ENCODE peak calls at places on chromosomes 7 and 10, in nine cellular contexts. D is aorta, M is HCT116, Q is heart left ventricle, N is hepatocyte, A is AG09309, W is astrocyte of the cerebellum, F is right atrium auricular region, P is GM06990. U is an unnamed sample.

GRCh38 chr7:24939406-24939805 is 40.6 kb downstream of the OSBPL3 start:
- DNase-seq in D (no peak), M (no peak), Q (no peak), N (no peak), A (no peak), W (no peak), F (no peak), P (no peak), U (no peak)

GRCh38 chr10:71396084-71396713 is 521 bp upstream of the CDH23 start:
- DNase-seq in D (peak), M (no peak), Q (peak), N (peak), A (no peak), W (peak), F (peak), P (peak), U (peak)

GRCh38 chr7:66558660-66559465 is 69.8 kb upstream of the KCTD7 start:
- DNase-seq in D (peak), M (no peak), Q (no peak), N (no peak), A (no peak), W (no peak), F (no peak), P (no peak), U (peak)

GRCh38 chr7:137771679-137772078 is 75.1 kb downstream of the DGKI start:
- DNase-seq in D (no peak), M (no peak), Q (no peak), N (no peak), A (peak), W (peak), F (no peak), P (no peak), U (no peak)

GRCh38 chr10:49655099-49655498 is 24.4 kb upstream of the C10orf53 start:
- DNase-seq in D (peak), M (no peak), Q (no peak), N (no peak), A (no peak), W (no peak), F (no peak), P (no peak), U (no peak)

GRCh38 chr7:42940985-42941847 is 9.0 kb downstream of the MRPL32 start:
- DNase-seq in D (peak), M (peak), Q (peak), N (peak), A (peak), W (peak), F (peak), P (peak), U (peak)

GRCh38 chr7:116571037-116571436 is 46.2 kb downstream of the CAV1 start:
- DNase-seq in D (no peak), M (no peak), Q (no peak), N (no peak), A (peak), W (peak), F (no peak), P (no peak), U (no peak)

GRCh38 chr7:82327898-82328297 is 115.7 kb downstream of the CACNA2D1 start:
- DNase-seq in D (no peak), M (no peak), Q (no peak), N (no peak), A (no peak), W (no peak), F (no peak), P (no peak), U (no peak)

GRCh38 chr10:93352638-93353383 is 129.3 kb downstream of the MYOF start:
- DNase-seq in D (no peak), M (no peak), Q (no peak), N (peak), A (no peak), W (peak), F (no peak), P (no peak), U (no peak)

GRCh38 chr7:128792471-128793183 is 859 bp downstream of the CCDC136 start:
- DNase-seq in D (no peak), M (no peak), Q (peak), N (no peak), A (no peak), W (no peak), F (no peak), P (no peak), U (peak)

GRCh38 chr7:14483663-14484062 is 418.9 kb downstream of the DGKB start:
- DNase-seq in D (no peak), M (no peak), Q (no peak), N (no peak), A (no peak), W (no peak), F (no peak), P (no peak), U (no peak)

GRCh38 chr10:119131512-119132240 is 27.8 kb downstream of the DENND10 start:
- DNase-seq in D (no peak), M (no peak), Q (no peak), N (no peak), A (no peak), W (no peak), F (no peak), P (peak), U (no peak)

GRCh38 chr7:102152672-102153585 is 133.7 kb upstream of the SH2B2 start:
- DNase-seq in D (no peak), M (peak), Q (peak), N (peak), A (peak), W (peak), F (no peak), P (no peak), U (no peak)

GRCh38 chr7:26321440-26321839 is 29.8 kb downstream of the SNX10 start:
- DNase-seq in D (no peak), M (no peak), Q (no peak), N (no peak), A (no peak), W (no peak), F (no peak), P (no peak), U (no peak)

GRCh38 chr10:44393834-44394547 is 9.1 kb upstream of the CXCL12 start:
- DNase-seq in D (no peak), M (no peak), Q (no peak), N (no peak), A (no peak), W (no peak), F (no peak), P (no peak), U (no peak)

GRCh38 chr7:108313086-108313485 is 143.2 kb downstream of the NRCAM start:
- DNase-seq in D (no peak), M (no peak), Q (no peak), N (no peak), A (no peak), W (no peak), F (no peak), P (no peak), U (no peak)

GRCh38 chr7:30163231-30163894 is 28.6 kb downstream of the MTURN start:
- DNase-seq in D (no peak), M (no peak), Q (no peak), N (no peak), A (no peak), W (no peak), F (no peak), P (peak), U (no peak)

GRCh38 chr7:123787227-123788007 is 38.6 kb upstream of the WASL start:
- DNase-seq in D (no peak), M (no peak), Q (no peak), N (peak), A (no peak), W (no peak), F (no peak), P (no peak), U (no peak)

GRCh38 chr10:110414563-110415309 is 83.0 kb upstream of the DUSP5 start:
- DNase-seq in D (no peak), M (peak), Q (no peak), N (no peak), A (no peak), W (no peak), F (no peak), P (peak), U (no peak)

GRCh38 chr7:149605696-149606095 is 108.1 kb upstream of the ZNF746 start:
- DNase-seq in D (no peak), M (no peak), Q (no peak), N (no peak), A (no peak), W (no peak), F (no peak), P (no peak), U (no peak)

GRCh38 chr10:44046605-44047004 is 338.3 kb downstream of the CXCL12 start:
- DNase-seq in D (no peak), M (no peak), Q (no peak), N (peak), A (no peak), W (peak), F (no peak), P (no peak), U (no peak)

GRCh38 chr7:99451936-99452335 is 13.2 kb downstream of the CPSF4 start:
- DNase-seq in D (no peak), M (no peak), Q (no peak), N (no peak), A (no peak), W (no peak), F (no peak), P (no peak), U (no peak)

GRCh38 chr10:7696545-7696944 is 6.6 kb upstream of the ITIH2 start:
- DNase-seq in D (peak), M (no peak), Q (peak), N (no peak), A (no peak), W (peak), F (no peak), P (no peak), U (no peak)

GRCh38 chr7:2521952-2522591 is 2.5 kb downstream of the LFNG start:
- DNase-seq in D (no peak), M (no peak), Q (peak), N (no peak), A (no peak), W (no peak), F (no peak), P (peak), U (no peak)

GRCh38 chr10:77594171-77594783 is 43.3 kb downstream of the KCNMA1 start:
- DNase-seq in D (no peak), M (no peak), Q (no peak), N (no peak), A (no peak), W (no peak), F (no peak), P (no peak), U (no peak)

GRCh38 chr10:55214608-55215007 is 413.6 kb upstream of the PCDH15 start:
- DNase-seq in D (no peak), M (no peak), Q (no peak), N (no peak), A (no peak), W (no peak), F (no peak), P (no peak), U (no peak)

DNA sequence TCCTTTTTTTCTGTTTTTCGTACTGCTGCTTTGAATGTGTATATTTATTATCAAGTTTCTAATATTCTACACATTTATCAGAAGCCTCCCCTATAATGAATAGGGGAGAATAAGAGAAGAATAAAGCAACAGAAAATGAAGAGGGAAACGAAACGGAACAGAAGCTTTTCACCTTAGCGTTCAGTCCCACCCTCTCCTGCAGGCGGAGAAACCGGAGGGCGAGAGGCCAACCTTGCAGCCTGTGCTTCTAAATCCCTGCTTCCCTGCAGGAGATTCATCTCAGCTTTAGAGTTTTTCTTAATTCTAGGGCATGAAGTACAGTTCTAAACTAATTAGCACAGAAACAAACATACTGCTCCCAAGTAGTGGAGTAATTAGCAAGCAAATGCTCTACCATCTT is 107.2 kb downstream of the CUBN start:
- DNase-seq in D (no peak), M (no peak), Q (no peak), N (no peak), A (no peak), W (no peak), F (no peak), P (no peak), U (no peak)
- H3K4me3 ChIP-seq in D (no peak), M (no peak), Q (no peak), N (no peak), A (no peak), W (no peak), F (no peak), P (no peak), U (no peak)

GRCh38 chr7:120941856-120942255 is 8.7 kb upstream of the ING3 start:
- DNase-seq in D (no peak), M (no peak), Q (no peak), N (no peak), A (no peak), W (no peak), F (no peak), P (no peak), U (no peak)
- H3K4me3 ChIP-seq in D (no peak), M (no peak), Q (no peak), N (no peak), A (no peak), W (no peak), F (no peak), P (no peak), U (no peak)

DNA sequence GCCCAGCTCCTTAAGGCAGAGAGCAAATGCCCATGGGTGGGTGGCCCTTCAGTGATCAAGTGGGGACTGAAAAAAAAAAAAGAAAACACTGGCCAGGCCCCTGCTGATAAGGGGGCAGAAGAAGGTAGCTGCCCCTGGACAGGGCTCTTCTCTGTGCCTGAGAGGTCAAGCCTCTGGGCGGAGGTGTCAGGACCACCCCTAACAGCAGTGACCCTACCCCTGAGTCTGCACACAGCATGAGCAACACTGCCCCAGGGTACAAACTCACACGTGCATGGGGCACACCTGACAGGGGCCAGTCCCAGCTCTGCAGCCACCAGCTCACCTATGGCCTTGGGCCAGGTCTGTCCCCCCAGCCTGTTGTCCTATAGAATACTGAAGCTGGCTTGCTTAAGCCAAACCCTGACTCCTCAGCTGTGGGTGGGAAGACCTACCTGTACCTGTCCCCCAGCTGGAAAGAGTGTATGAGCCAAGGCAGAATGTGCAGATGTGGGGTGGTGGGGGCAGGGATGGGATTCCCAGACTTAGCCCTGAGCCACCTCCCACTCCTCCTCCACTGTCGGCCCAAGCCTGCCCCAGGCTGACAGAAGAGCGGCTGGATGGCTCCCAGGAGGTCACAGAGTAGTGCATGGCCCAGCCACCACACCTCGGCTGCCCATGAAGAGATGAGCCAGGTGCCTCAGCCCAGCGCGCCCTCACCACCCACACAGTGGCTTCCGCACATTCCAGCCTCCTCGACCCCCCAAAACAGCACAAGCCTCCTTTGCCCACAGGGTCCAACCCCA is 23.7 kb downstream of the KCNH2 start:
- DNase-seq in D (no peak), M (no peak), Q (no peak), N (no peak), A (no peak), W (no peak), F (no peak), P (no peak), U (peak)
- H3K4me3 ChIP-seq in D (no peak), M (no peak), Q (no peak), N (no peak), A (no peak), W (no peak), F (no peak), P (no peak), U (peak)

GRCh38 chr10:132515811-132516726 is 21.5 kb upstream of the INPP5A start:
- DNase-seq in D (peak), M (no peak), Q (no peak), N (no peak), A (no peak), W (no peak), F (no peak), P (no peak), U (no peak)
- H3K4me3 ChIP-seq in D (no peak), M (peak), Q (peak), N (no peak), A (no peak), W (no peak), F (no peak), P (no peak), U (no peak)

GRCh38 chr10:96902762-96903358 is 70.8 kb downstream of the LCOR start:
- DNase-seq in D (no peak), M (no peak), Q (no peak), N (no peak), A (no peak), W (no peak), F (no peak), P (no peak), U (no peak)

GRCh38 chr10:96896884-96897589 is 64.9 kb downstream of the LCOR start:
- DNase-seq in D (no peak), M (no peak), Q (no peak), N (no peak), A (no peak), W (no peak), F (no peak), P (no peak), U (no peak)

GRCh38 chr10:96904648-96905047 is 72.5 kb downstream of the LCOR start:
- DNase-seq in D (no peak), M (no peak), Q (no peak), N (no peak), A (no peak), W (no peak), F (no peak), P (no peak), U (no peak)

GRCh38 chr10:96906864-96907263 is 74.8 kb downstream of the LCOR start:
- DNase-seq in D (no peak), M (no peak), Q (no peak), N (no peak), A (no peak), W (no peak), F (no peak), P (no peak), U (no peak)

GRCh38 chr10:96902117-96902516 is 70.0 kb downstream of the LCOR start:
- DNase-seq in D (no peak), M (no peak), Q (no peak), N (no peak), A (no peak), W (no peak), F (no peak), P (no peak), U (no peak)
- H3K4me3 ChIP-seq in D (no peak), M (no peak), Q (no peak), N (no peak), A (no peak), W (no peak), F (no peak), P (no peak), U (no peak)

GRCh38 chr10:114242235-114242634 is 3.2 kb downstream of the VWA2 start:
- DNase-seq in D (no peak), M (no peak), Q (no peak), N (no peak), A (no peak), W (no peak), F (no peak), P (no peak), U (no peak)

GRCh38 chr10:114239994-114240345 is 916 bp downstream of the VWA2 start:
- DNase-seq in D (no peak), M (no peak), Q (no peak), N (no peak), A (no peak), W (no peak), F (no peak), P (no peak), U (no peak)

GRCh38 chr10:114244126-114244525 is 5.1 kb downstream of the VWA2 start:
- DNase-seq in D (no peak), M (no peak), Q (no peak), N (no peak), A (no peak), W (no peak), F (no peak), P (no peak), U (no peak)

GRCh38 chr10:114243661-114244060 is 4.6 kb downstream of the VWA2 start:
- DNase-seq in D (no peak), M (no peak), Q (no peak), N (no peak), A (no peak), W (no peak), F (no peak), P (no peak), U (no peak)

GRCh38 chr10:114239117-114239993 is at the start of gene VWA2:
- DNase-seq in D (no peak), M (no peak), Q (no peak), N (peak), A (no peak), W (no peak), F (no peak), P (peak), U (peak)
- H3K4me3 ChIP-seq in D (peak), M (no peak), Q (peak), N (peak), A (no peak), W (peak), F (peak), P (peak), U (no peak)

DNA sequence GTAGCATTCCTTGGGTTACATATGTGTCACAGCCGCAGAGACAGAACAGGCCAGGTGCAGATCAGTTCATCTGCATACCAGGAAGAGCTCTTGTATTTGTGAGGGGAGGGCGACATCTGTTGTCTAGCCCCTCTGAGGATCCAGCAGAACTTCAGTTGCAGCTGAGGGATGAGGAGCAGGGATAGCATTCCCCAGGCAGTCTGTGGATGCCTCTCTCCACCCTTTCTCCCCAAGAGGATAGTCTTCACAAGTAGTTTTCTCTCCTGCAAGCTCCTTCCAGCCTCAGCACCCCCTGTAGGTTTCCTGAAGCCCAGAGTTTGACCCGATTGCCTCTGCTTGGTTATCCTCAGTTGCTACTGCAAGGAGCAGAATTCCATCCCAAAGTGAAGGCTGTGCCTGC is 2.6 kb downstream of the SCD start:
- DNase-seq in D (no peak), M (no peak), Q (no peak), N (no peak), A (no peak), W (no peak), F (no peak), P (no peak), U (no peak)
- H3K4me3 ChIP-seq in D (no peak), M (no peak), Q (no peak), N (peak), A (no peak), W (peak), F (no peak), P (peak), U (peak)

GRCh38 chr10:70191161-70191770 is 21.0 kb upstream of the SAR1A start:
- DNase-seq in D (no peak), M (no peak), Q (no peak), N (no peak), A (no peak), W (no peak), F (no peak), P (no peak), U (no peak)

GRCh38 chr10:70191906-70192305 is 21.6 kb upstream of the SAR1A start:
- DNase-seq in D (no peak), M (no peak), Q (no peak), N (no peak), A (peak), W (peak), F (no peak), P (no peak), U (no peak)

GRCh38 chr10:70193391-70193844 is 23.1 kb upstream of the SAR1A start:
- DNase-seq in D (no peak), M (no peak), Q (no peak), N (peak), A (no peak), W (no peak), F (peak), P (no peak), U (no peak)

GRCh38 chr10:70190581-70190980 is 20.3 kb upstream of the SAR1A start:
- DNase-seq in D (no peak), M (no peak), Q (no peak), N (no peak), A (no peak), W (no peak), F (no peak), P (no peak), U (no peak)

DNA sequence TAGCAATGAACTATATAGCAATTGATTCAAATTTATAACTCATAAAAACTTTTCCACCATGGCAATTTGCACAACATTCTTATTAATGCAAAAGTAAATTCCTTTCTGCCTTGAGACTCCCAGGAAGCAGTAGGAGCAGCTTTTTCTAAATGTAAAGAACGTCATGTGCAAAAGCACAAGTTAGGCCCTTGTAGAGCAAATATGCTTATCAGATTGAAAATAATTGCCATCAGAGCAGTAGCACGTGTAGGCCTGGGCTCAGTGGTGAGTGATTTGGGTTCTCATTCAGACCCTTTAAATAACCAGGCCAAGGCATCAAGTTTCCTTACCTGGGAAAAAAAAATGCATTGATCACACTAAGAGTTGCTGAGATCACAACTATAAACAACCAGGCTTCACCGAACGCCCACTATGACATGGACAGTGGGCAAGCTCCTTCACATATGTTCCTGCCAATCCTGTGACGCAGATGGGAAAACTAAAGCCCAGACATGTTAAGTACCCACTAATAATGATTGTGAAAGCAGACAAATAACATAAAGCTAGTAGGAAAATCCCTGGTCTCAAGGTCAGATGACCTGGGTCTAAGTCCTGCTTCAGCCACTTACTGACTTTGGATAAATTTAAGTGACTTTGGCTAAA is 22.1 kb upstream of the SAR1A start:
- DNase-seq in D (no peak), M (no peak), Q (no peak), N (no peak), A (peak), W (no peak), F (no peak), P (no peak), U (no peak)
- H3K4me3 ChIP-seq in D (no peak), M (no peak), Q (no peak), N (no peak), A (no peak), W (no peak), F (no peak), P (no peak), U (no peak)